ENCODE peak calls at places on chromosome X, in ten cellular contexts. One of them, this sample, is unnamed.

GRCh38 chrX:33725556-33726232 is 406.4 kb downstream of the FAM47A start:
- DNase-seq in IMR-90: no peak
- DNase-seq in adrenal gland: no peak
- DNase-seq in Caco-2: no peak
- DNase-seq in psoas muscle: no peak
- DNase-seq in ovary: peak; percentile 29
- DNase-seq in thyroid gland: peak; percentile 63
- DNase-seq in CD8-positive, alpha-beta T cell: no peak
- DNase-seq in uterus: peak; percentile 48
- DNase-seq in SK-N-SH: no peak
- DNase-seq in this sample: no peak

GRCh38 chrX:65034641-65035450 is 58.6 kb upstream of the ZC4H2 start:
- DNase-seq in IMR-90: peak; percentile 68
- DNase-seq in adrenal gland: peak; percentile 76
- DNase-seq in Caco-2: peak; percentile 84
- DNase-seq in psoas muscle: peak; percentile 78
- DNase-seq in ovary: peak; percentile 87
- DNase-seq in thyroid gland: peak; percentile 74
- DNase-seq in CD8-positive, alpha-beta T cell: peak; percentile 70
- DNase-seq in uterus: peak; percentile 84
- DNase-seq in SK-N-SH: peak; percentile 88
- DNase-seq in this sample: peak; percentile 41

GRCh38 chrX:106300239-106300638 is 132.1 kb downstream of the PWWP3B start:
- DNase-seq in IMR-90: no peak
- DNase-seq in adrenal gland: no peak
- DNase-seq in Caco-2: no peak
- DNase-seq in psoas muscle: no peak
- DNase-seq in ovary: no peak
- DNase-seq in thyroid gland: no peak
- DNase-seq in CD8-positive, alpha-beta T cell: no peak
- DNase-seq in uterus: no peak
- DNase-seq in SK-N-SH: no peak
- DNase-seq in this sample: no peak

GRCh38 chrX:103157511-103158316 is 57.2 kb upstream of the BEX4 start:
- DNase-seq in IMR-90: peak; percentile 27
- DNase-seq in adrenal gland: peak; percentile 23
- DNase-seq in Caco-2: no peak
- DNase-seq in psoas muscle: no peak
- DNase-seq in ovary: no peak
- DNase-seq in thyroid gland: peak; percentile 3
- DNase-seq in CD8-positive, alpha-beta T cell: no peak
- DNase-seq in uterus: no peak
- DNase-seq in SK-N-SH: peak; percentile 46
- DNase-seq in this sample: no peak

GRCh38 chrX:110226931-110227330 is 91.0 kb downstream of the AMMECR1 start:
- DNase-seq in IMR-90: peak; percentile 37
- DNase-seq in adrenal gland: no peak
- DNase-seq in Caco-2: no peak
- DNase-seq in psoas muscle: no peak
- DNase-seq in ovary: no peak
- DNase-seq in thyroid gland: no peak
- DNase-seq in CD8-positive, alpha-beta T cell: no peak
- DNase-seq in uterus: no peak
- DNase-seq in SK-N-SH: no peak
- DNase-seq in this sample: no peak

GRCh38 chrX:16671005-16671404 is 21.0 kb downstream of the S100G start:
- DNase-seq in IMR-90: peak; percentile 72
- DNase-seq in adrenal gland: no peak
- DNase-seq in Caco-2: no peak
- DNase-seq in psoas muscle: no peak
- DNase-seq in ovary: no peak
- DNase-seq in thyroid gland: no peak
- DNase-seq in CD8-positive, alpha-beta T cell: no peak
- DNase-seq in uterus: no peak
- DNase-seq in SK-N-SH: peak; percentile 60
- DNase-seq in this sample: no peak

GRCh38 chrX:15600071-15600470 is 689 bp downstream of the ACE2 start:
- DNase-seq in IMR-90: no peak
- DNase-seq in adrenal gland: no peak
- DNase-seq in Caco-2: no peak
- DNase-seq in psoas muscle: no peak
- DNase-seq in ovary: no peak
- DNase-seq in thyroid gland: no peak
- DNase-seq in CD8-positive, alpha-beta T cell: no peak
- DNase-seq in uterus: no peak
- DNase-seq in SK-N-SH: no peak
- DNase-seq in this sample: no peak

GRCh38 chrX:26651755-26652154 is 435.8 kb downstream of the MAGEB5 start:
- DNase-seq in IMR-90: no peak
- DNase-seq in adrenal gland: no peak
- DNase-seq in Caco-2: no peak
- DNase-seq in psoas muscle: no peak
- DNase-seq in ovary: no peak
- DNase-seq in thyroid gland: no peak
- DNase-seq in CD8-positive, alpha-beta T cell: no peak
- DNase-seq in uterus: no peak
- DNase-seq in SK-N-SH: no peak
- DNase-seq in this sample: no peak

GRCh38 chrX:148940411-148940996 is 440.1 kb downstream of the AFF2 start:
- DNase-seq in IMR-90: no peak
- DNase-seq in adrenal gland: no peak
- DNase-seq in Caco-2: no peak
- DNase-seq in psoas muscle: no peak
- DNase-seq in ovary: no peak
- DNase-seq in thyroid gland: no peak
- DNase-seq in CD8-positive, alpha-beta T cell: no peak
- DNase-seq in uterus: no peak
- DNase-seq in SK-N-SH: no peak
- DNase-seq in this sample: no peak

GRCh38 chrX:20139966-20140365 is 1.7 kb downstream of the EIF1AX start:
- DNase-seq in IMR-90: peak; percentile 59
- DNase-seq in adrenal gland: no peak
- DNase-seq in Caco-2: no peak
- DNase-seq in psoas muscle: no peak
- DNase-seq in ovary: no peak
- DNase-seq in thyroid gland: no peak
- DNase-seq in CD8-positive, alpha-beta T cell: no peak
- DNase-seq in uterus: no peak
- DNase-seq in SK-N-SH: no peak
- DNase-seq in this sample: no peak

GRCh38 chrX:72111011-72111708 is 20.6 kb downstream of the RTL5 start:
- DNase-seq in IMR-90: no peak
- DNase-seq in adrenal gland: no peak
- DNase-seq in Caco-2: no peak
- DNase-seq in psoas muscle: no peak
- DNase-seq in ovary: no peak
- DNase-seq in thyroid gland: no peak
- DNase-seq in CD8-positive, alpha-beta T cell: no peak
- DNase-seq in uterus: no peak
- DNase-seq in SK-N-SH: no peak
- DNase-seq in this sample: no peak

GRCh38 chrX:262391-262909 is 18.7 kb upstream of the PLCXD1 start:
- DNase-seq in IMR-90: no peak
- DNase-seq in adrenal gland: no peak
- DNase-seq in Caco-2: peak; percentile 52
- DNase-seq in psoas muscle: peak; percentile 25
- DNase-seq in ovary: peak; percentile 13
- DNase-seq in thyroid gland: no peak
- DNase-seq in CD8-positive, alpha-beta T cell: no peak
- DNase-seq in uterus: no peak
- DNase-seq in SK-N-SH: no peak
- DNase-seq in this sample: no peak

GRCh38 chrX:66731398-66731797 is 92.5 kb upstream of the EDA2R start:
- DNase-seq in IMR-90: peak; percentile 33
- DNase-seq in adrenal gland: no peak
- DNase-seq in Caco-2: no peak
- DNase-seq in psoas muscle: no peak
- DNase-seq in ovary: no peak
- DNase-seq in thyroid gland: no peak
- DNase-seq in CD8-positive, alpha-beta T cell: no peak
- DNase-seq in uterus: no peak
- DNase-seq in SK-N-SH: peak; percentile 16
- DNase-seq in this sample: no peak

DNA sequence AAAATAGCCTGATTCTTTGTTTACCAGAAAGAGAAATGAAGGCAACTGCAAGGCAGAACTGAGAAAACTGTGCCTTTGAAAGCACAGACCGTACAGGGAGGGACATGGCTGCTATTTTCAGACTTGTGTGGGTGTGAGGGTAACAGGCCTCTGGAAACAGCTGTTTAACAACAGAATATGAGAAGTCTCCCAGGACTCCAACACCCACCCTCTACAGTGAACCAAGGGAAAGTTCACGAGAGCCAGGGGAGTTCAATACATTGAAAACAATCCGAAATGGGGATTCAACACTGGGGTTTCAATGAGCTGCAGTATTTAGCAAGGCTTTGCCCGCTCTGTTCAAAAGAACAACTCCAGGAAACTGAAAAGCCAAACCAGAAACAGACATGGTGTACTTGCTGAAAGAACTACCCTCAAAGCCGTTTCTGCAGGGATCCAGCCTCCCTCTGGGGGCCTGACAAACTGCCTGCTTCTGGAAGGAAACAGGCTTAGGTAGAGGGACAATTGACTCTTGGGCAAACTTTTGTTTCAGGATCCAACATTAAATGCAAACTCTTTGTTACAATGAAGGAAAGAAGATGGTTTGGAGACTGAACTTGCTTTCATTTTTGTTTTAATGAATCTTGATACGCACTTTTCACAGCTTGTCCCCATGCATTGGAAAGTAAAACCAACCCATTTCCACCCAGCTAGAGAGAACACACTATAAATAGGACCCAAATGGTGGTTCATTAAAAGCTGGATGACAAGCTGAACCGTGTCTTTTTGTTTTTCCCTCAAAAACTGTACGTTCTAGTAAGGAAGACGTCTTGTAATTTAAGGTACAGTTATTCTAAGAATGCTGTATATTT is 95.5 kb upstream of the EGFL6 start:
- DNase-seq in IMR-90: peak; percentile 40
- DNase-seq in adrenal gland: no peak
- DNase-seq in Caco-2: no peak
- DNase-seq in psoas muscle: no peak
- DNase-seq in ovary: no peak
- DNase-seq in thyroid gland: no peak
- DNase-seq in CD8-positive, alpha-beta T cell: no peak
- DNase-seq in uterus: no peak
- DNase-seq in SK-N-SH: no peak
- DNase-seq in this sample: no peak
- TF ChIP-seq CTCF in IMR-90: no peak
- TF ChIP-seq CTCF in adrenal gland: no peak
- TF ChIP-seq CTCF in Caco-2: no peak
- TF ChIP-seq CTCF in psoas muscle: no peak
- TF ChIP-seq CTCF in ovary: no peak
- TF ChIP-seq CTCF in thyroid gland: no peak
- TF ChIP-seq CTCF in CD8-positive, alpha-beta T cell: no peak
- TF ChIP-seq CTCF in uterus: no peak
- TF ChIP-seq CTCF in SK-N-SH: no peak
- TF ChIP-seq CTCF in this sample: no peak

DNA sequence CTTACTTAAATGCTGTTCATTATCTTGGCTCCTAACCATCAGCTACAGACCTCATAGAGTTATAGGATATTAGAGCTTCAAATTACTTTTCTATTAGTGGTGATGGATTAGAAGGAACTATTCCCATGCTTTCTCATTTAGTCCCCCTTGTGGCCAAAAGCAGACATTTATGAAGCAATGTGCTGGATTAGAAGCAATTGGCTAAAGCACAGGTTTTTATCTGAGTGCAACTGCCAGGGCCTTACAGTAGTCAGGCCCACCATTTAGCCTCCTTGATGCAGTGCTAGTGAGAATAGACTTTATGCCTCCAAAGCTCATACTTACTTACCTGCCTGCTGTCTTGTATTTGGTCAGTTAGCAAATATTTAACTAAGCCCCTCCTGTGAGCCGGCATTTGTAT is 93.0 kb downstream of the TSPAN7 start:
- DNase-seq in IMR-90: peak; percentile 14
- DNase-seq in adrenal gland: peak; percentile 38
- DNase-seq in Caco-2: no peak
- DNase-seq in psoas muscle: no peak
- DNase-seq in ovary: no peak
- DNase-seq in thyroid gland: no peak
- DNase-seq in CD8-positive, alpha-beta T cell: no peak
- DNase-seq in uterus: no peak
- DNase-seq in SK-N-SH: peak; percentile 35
- DNase-seq in this sample: peak; percentile 17
- H3K4me1 ChIP-seq in IMR-90: no peaks in the 10 kb centered on the region
- H3K4me1 ChIP-seq in adrenal gland: peaks cover 5% of the 10 kb centered on the region
- H3K4me1 ChIP-seq in Caco-2: no peaks in the 10 kb centered on the region
- H3K4me1 ChIP-seq in psoas muscle: peaks cover 8% of the 10 kb centered on the region
- H3K4me1 ChIP-seq in ovary: no peaks in the 10 kb centered on the region
- H3K4me1 ChIP-seq in thyroid gland: no peaks in the 10 kb centered on the region
- H3K4me1 ChIP-seq in CD8-positive, alpha-beta T cell: no peaks in the 10 kb centered on the region
- H3K4me1 ChIP-seq in uterus: no peaks in the 10 kb centered on the region
- H3K4me1 ChIP-seq in SK-N-SH: no peaks in the 10 kb centered on the region
- H3K4me1 ChIP-seq in this sample: no peaks in the 10 kb centered on the region

DNA sequence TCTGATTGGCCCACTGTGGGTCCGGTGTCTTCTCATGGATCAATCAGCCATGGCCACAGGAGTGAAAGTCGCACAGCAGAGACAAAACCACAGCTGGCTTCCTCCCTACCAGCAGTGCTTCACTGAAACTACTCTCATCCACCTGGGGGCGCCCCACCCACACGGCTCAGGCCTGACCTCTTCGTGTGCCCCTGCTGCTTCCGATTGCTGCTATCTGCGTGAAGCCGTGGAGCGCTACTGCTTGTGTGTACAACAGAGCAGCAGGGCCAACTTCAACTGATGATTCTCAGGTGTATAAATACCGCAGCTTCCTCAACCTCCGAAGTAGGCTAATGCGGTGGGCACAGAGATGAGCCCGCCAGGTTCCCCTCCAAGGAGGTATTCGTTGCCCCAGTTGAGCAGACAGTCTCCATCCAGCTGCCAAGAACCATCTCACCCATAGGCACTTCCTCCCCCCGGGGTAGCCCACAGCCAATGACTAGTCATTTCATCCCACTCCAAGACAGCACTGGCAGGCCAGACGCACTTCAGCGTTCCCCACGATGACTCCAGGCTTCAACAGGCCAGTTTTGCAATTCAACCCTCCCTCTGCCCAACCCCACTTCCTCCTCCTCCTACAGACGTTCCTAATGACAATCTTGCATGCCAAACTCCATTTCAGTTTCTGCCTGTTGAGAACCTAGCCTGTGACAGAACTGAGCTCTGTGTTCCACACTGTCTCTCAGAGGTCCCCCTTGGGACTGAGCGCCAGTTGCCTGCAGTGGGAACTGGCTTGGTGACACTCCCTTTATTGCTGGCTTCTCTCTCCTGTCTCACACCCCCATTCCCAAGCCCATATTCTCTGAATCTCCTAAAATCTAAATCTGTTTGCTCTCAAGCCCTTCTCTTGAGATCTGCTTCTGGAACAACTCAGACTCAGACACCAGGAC is 41.3 kb upstream of the ATP6AP2 start:
- DNase-seq in IMR-90: peak; percentile 71
- DNase-seq in adrenal gland: peak; percentile 54
- DNase-seq in Caco-2: no peak
- DNase-seq in psoas muscle: peak; percentile 69
- DNase-seq in ovary: peak; percentile 33
- DNase-seq in thyroid gland: peak; percentile 82
- DNase-seq in CD8-positive, alpha-beta T cell: peak; percentile 46
- DNase-seq in uterus: peak; percentile 58
- DNase-seq in SK-N-SH: no peak
- DNase-seq in this sample: peak; percentile 18
- TF ChIP-seq CTCF in IMR-90: no peak
- TF ChIP-seq CTCF in adrenal gland: no peak
- TF ChIP-seq CTCF in Caco-2: no peak
- TF ChIP-seq CTCF in psoas muscle: no peak
- TF ChIP-seq CTCF in ovary: no peak
- TF ChIP-seq CTCF in thyroid gland: no peak
- TF ChIP-seq CTCF in CD8-positive, alpha-beta T cell: peak; percentile 35
- TF ChIP-seq CTCF in uterus: no peak
- TF ChIP-seq CTCF in SK-N-SH: peak; percentile 29
- TF ChIP-seq CTCF in this sample: no peak

GRCh38 chrX:153967536-153968214 is 3.9 kb downstream of the HCFC1 start:
- DNase-seq in IMR-90: no peak
- DNase-seq in adrenal gland: no peak
- DNase-seq in Caco-2: no peak
- DNase-seq in psoas muscle: no peak
- DNase-seq in ovary: no peak
- DNase-seq in thyroid gland: no peak
- DNase-seq in CD8-positive, alpha-beta T cell: no peak
- DNase-seq in uterus: no peak
- DNase-seq in SK-N-SH: no peak
- DNase-seq in this sample: no peak
- H3K4me1 ChIP-seq in IMR-90: peaks cover 18% of the 10 kb centered on the region
- H3K4me1 ChIP-seq in adrenal gland: peaks cover 41% of the 10 kb centered on the region
- H3K4me1 ChIP-seq in Caco-2: no peaks in the 10 kb centered on the region
- H3K4me1 ChIP-seq in psoas muscle: peaks cover 49% of the 10 kb centered on the region
- H3K4me1 ChIP-seq in ovary: peaks cover 5% of the 10 kb centered on the region
- H3K4me1 ChIP-seq in thyroid gland: peaks cover 26% of the 10 kb centered on the region
- H3K4me1 ChIP-seq in CD8-positive, alpha-beta T cell: peaks cover 39% of the 10 kb centered on the region
- H3K4me1 ChIP-seq in uterus: no peaks in the 10 kb centered on the region
- H3K4me1 ChIP-seq in SK-N-SH: peaks cover 35% of the 10 kb centered on the region
- H3K4me1 ChIP-seq in this sample: peaks cover 53% of the 10 kb centered on the region